ENCODE peak calls at places on chromosomes 12 and 14, in seven cellular contexts. W is HCT116, V is HepG2, Y is GM12878, D is K562, E is SK-N-SH, Z is H1. N is an unnamed sample.

GRCh38 chr14:104369208-104369607 is 210.4 kb upstream of the C14orf180 start:
- DNase-seq in W (no peak), V (no peak), Y (no peak), D (no peak), E (no peak), Z (no peak), N (no peak)

GRCh38 chr12:105319691-105320209 is 10.7 kb upstream of the C12orf75 start:
- DNase-seq in W (no peak), V (no peak), Y (no peak), D (no peak), E (no peak), Z (no peak), N (peak)

GRCh38 chr12:128069359-128069997 is 197.5 kb upstream of the TMEM132C start:
- DNase-seq in W (peak), V (peak), Y (no peak), D (peak), E (peak), Z (no peak), N (peak)

GRCh38 chr14:82394916-82395315 is 861.3 kb upstream of the SEL1L start:
- DNase-seq in W (no peak), V (no peak), Y (no peak), D (no peak), E (no peak), Z (no peak), N (peak)

GRCh38 chr12:74903522-74903921 is 306.1 kb downstream of the KCNC2 start:
- DNase-seq in W (peak), V (peak), Y (no peak), D (no peak), E (no peak), Z (peak), N (no peak)

GRCh38 chr14:103808403-103809001 is 38.9 kb downstream of the PPP1R13B start:
- DNase-seq in W (peak), V (peak), Y (no peak), D (peak), E (peak), Z (peak), N (peak)

GRCh38 chr14:90675399-90675798 is 140.8 kb downstream of the TTC7B start:
- DNase-seq in W (no peak), V (no peak), Y (no peak), D (no peak), E (peak), Z (no peak), N (no peak)

GRCh38 chr12:95694148-95694547 is 96.4 kb downstream of the NTN4 start:
- DNase-seq in W (no peak), V (no peak), Y (no peak), D (no peak), E (no peak), Z (no peak), N (no peak)

GRCh38 chr14:80930836-80931389 is 10.6 kb downstream of the CEP128 start:
- DNase-seq in W (no peak), V (no peak), Y (peak), D (no peak), E (no peak), Z (no peak), N (no peak)

GRCh38 chr14:51533877-51534553 is 117.7 kb upstream of the FRMD6 start:
- DNase-seq in W (no peak), V (no peak), Y (no peak), D (no peak), E (no peak), Z (no peak), N (no peak)

GRCh38 chr12:121005346-121005815 is 10.9 kb downstream of the C12orf43 start:
- DNase-seq in W (peak), V (peak), Y (no peak), D (peak), E (peak), Z (peak), N (peak)

GRCh38 chr12:85423947-85424346 is 143.9 kb downstream of the ALX1 start:
- DNase-seq in W (no peak), V (no peak), Y (no peak), D (no peak), E (no peak), Z (no peak), N (no peak)

GRCh38 chr14:103361868-103362267 is 23.3 kb upstream of the MARK3 start:
- DNase-seq in W (peak), V (peak), Y (no peak), D (no peak), E (no peak), Z (no peak), N (no peak)

GRCh38 chr12:89461190-89461589 is 63.4 kb downstream of the GALNT4 start:
- DNase-seq in W (no peak), V (no peak), Y (no peak), D (no peak), E (no peak), Z (no peak), N (no peak)

GRCh38 chr12:15558915-15559528 is 230.2 kb downstream of the EPS8 start:
- DNase-seq in W (no peak), V (no peak), Y (no peak), D (no peak), E (no peak), Z (no peak), N (no peak)

GRCh38 chr12:94267907-94268575 is 119.7 kb downstream of the PLXNC1 start:
- DNase-seq in W (no peak), V (no peak), Y (no peak), D (no peak), E (no peak), Z (no peak), N (no peak)

GRCh38 chr14:79543966-79544365 is 667.3 kb downstream of the DIO2 start:
- DNase-seq in W (no peak), V (no peak), Y (no peak), D (peak), E (peak), Z (peak), N (peak)

GRCh38 chr14:104367811-104368750 is 211.5 kb upstream of the C14orf180 start:
- DNase-seq in W (no peak), V (no peak), Y (no peak), D (no peak), E (peak), Z (no peak), N (no peak)

GRCh38 chr14:30227436-30227835 is 299.8 kb upstream of the PRKD1 start:
- DNase-seq in W (no peak), V (no peak), Y (no peak), D (no peak), E (no peak), Z (no peak), N (no peak)

GRCh38 chr12:128077211-128077916 is 189.6 kb upstream of the TMEM132C start:
- DNase-seq in W (no peak), V (no peak), Y (no peak), D (no peak), E (no peak), Z (no peak), N (no peak)

GRCh38 chr14:104800600-104801283 is at the start of gene ZBTB42:
- DNase-seq in W (no peak), V (peak), Y (no peak), D (no peak), E (peak), Z (no peak), N (peak)

GRCh38 chr12:69115955-69116354 is 123.4 kb upstream of the CPSF6 start:
- DNase-seq in W (no peak), V (no peak), Y (no peak), D (no peak), E (no peak), Z (no peak), N (no peak)

GRCh38 chr12:107983871-107984480 is 145.1 kb upstream of the WSCD2 start:
- DNase-seq in W (no peak), V (no peak), Y (no peak), D (no peak), E (no peak), Z (no peak), N (no peak)

GRCh38 chr12:75944097-75944904 is 87.3 kb downstream of the PHLDA1 start:
- DNase-seq in W (peak), V (peak), Y (peak), D (no peak), E (no peak), Z (peak), N (peak)

GRCh38 chr12:103626498-103626897 is 39.4 kb downstream of the STAB2 start:
- DNase-seq in W (no peak), V (peak), Y (no peak), D (no peak), E (peak), Z (no peak), N (peak)

GRCh38 chr12:56163533-56164344 is 5.6 kb downstream of the MYL6 start:
- DNase-seq in W (no peak), V (no peak), Y (no peak), D (no peak), E (no peak), Z (no peak), N (no peak)
- TF ChIP-seq JUND in W (no peak), V (no peak), Y (no peak), D (no peak), E (no peak), Z (no peak), N (no peak)

GRCh38 chr12:57087689-57088441 is 1.0 kb upstream of the NAB2 start:
- DNase-seq in W (peak), V (peak), Y (peak), D (peak), E (peak), Z (no peak), N (peak)
- TF ChIP-seq JUND in W (no peak), V (no peak), Y (no peak), D (no peak), E (no peak), Z (no peak), N (no peak)

GRCh38 chr14:62304172-62304571 is 542.0 kb downstream of the SNAPC1 start:
- DNase-seq in W (no peak), V (peak), Y (no peak), D (no peak), E (no peak), Z (no peak), N (no peak)
- TF ChIP-seq JUND in W (no peak), V (no peak), Y (no peak), D (no peak), E (no peak), Z (no peak), N (no peak)

GRCh38 chr12:44143170-44143569 is 307.3 kb downstream of the TMEM117 start:
- DNase-seq in W (no peak), V (no peak), Y (no peak), D (no peak), E (no peak), Z (no peak), N (no peak)
- TF ChIP-seq JUND in W (no peak), V (no peak), Y (no peak), D (no peak), E (no peak), Z (no peak), N (no peak)

GRCh38 chr12:2479866-2480510 is 314.8 kb upstream of the FKBP4 start:
- DNase-seq in W (no peak), V (no peak), Y (no peak), D (no peak), E (no peak), Z (no peak), N (no peak)

GRCh38 chr12:2482938-2483337 is 311.8 kb upstream of the FKBP4 start:
- DNase-seq in W (no peak), V (no peak), Y (no peak), D (peak), E (no peak), Z (no peak), N (no peak)

GRCh38 chr12:2483713-2484112 is 311.1 kb upstream of the FKBP4 start:
- DNase-seq in W (no peak), V (no peak), Y (no peak), D (no peak), E (no peak), Z (no peak), N (no peak)

GRCh38 chr12:2481346-2481745 is 313.4 kb upstream of the FKBP4 start:
- DNase-seq in W (no peak), V (no peak), Y (no peak), D (no peak), E (no peak), Z (no peak), N (no peak)

GRCh38 chr12:2481951-2482350 is 312.8 kb upstream of the FKBP4 start:
- DNase-seq in W (no peak), V (no peak), Y (no peak), D (no peak), E (no peak), Z (no peak), N (no peak)
- TF ChIP-seq JUND in W (no peak), V (no peak), Y (no peak), D (no peak), E (no peak), Z (no peak), N (no peak)

GRCh38 chr12:131139363-131140068 is 185.8 kb downstream of the ADGRD1 start:
- DNase-seq in W (no peak), V (no peak), Y (no peak), D (no peak), E (no peak), Z (no peak), N (no peak)
- TF ChIP-seq JUND in W (no peak), V (no peak), Y (no peak), D (no peak), E (no peak), Z (no peak), N (no peak)

GRCh38 chr12:39805651-39806050 is 186.0 kb upstream of the ABCD2 start:
- DNase-seq in W (no peak), V (no peak), Y (no peak), D (no peak), E (no peak), Z (no peak), N (no peak)

GRCh38 chr12:39803151-39803550 is 183.5 kb upstream of the ABCD2 start:
- DNase-seq in W (no peak), V (no peak), Y (no peak), D (no peak), E (no peak), Z (no peak), N (no peak)

GRCh38 chr12:39804479-39805241 is 185.1 kb upstream of the ABCD2 start:
- DNase-seq in W (no peak), V (no peak), Y (no peak), D (no peak), E (no peak), Z (no peak), N (no peak)

DNA sequence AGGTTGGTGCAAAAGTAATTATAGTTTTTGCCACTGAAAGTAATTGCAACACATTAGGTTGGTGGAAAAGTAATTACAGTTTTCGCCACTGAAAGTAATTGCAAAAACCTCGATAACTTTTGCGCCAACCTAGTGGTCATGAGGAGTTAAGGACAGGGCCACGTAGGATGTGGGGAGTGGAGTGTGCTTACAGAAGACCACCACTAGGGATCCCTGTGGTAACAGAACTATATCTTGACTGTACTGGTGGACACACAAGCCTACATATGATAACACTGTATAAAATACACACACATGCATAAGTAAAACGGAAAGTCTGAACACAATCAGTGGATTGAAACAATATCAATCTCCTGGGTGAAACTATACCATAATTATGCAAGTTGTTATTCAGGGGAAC is 187.4 kb upstream of the ABCD2 start:
- DNase-seq in W (peak), V (peak), Y (no peak), D (peak), E (peak), Z (no peak), N (no peak)
- TF ChIP-seq JUND in W (no peak), V (no peak), Y (no peak), D (no peak), E (no peak), Z (no peak), N (no peak)